ENCODE peak calls at places on chromosomes 5 and 9, in eight cellular contexts. D is dorsolateral prefrontal cortex, S is GM12865, K is endothelial cell, B is GM20000, A is stomach, F is A549, V is GM10248. G is an unnamed sample.

GRCh38 chr5:147371290-147371689 is 136.5 kb downstream of the STK32A start:
- DNase-seq in D (no peak), S (no peak), K (no peak), B (no peak), A (no peak), F (no peak), V (no peak), G (no peak)

GRCh38 chr5:138503487-138504270 is 38.4 kb downstream of the EGR1 start:
- DNase-seq in D (no peak), S (peak; percentile 59), K (peak; percentile 39), B (peak; percentile 65), A (peak; percentile 44), F (peak; percentile 67), V (peak; percentile 70), G (peak; percentile 59)

GRCh38 chr5:71830626-71831539 is 111.8 kb downstream of the CARTPT start:
- DNase-seq in D (peak; percentile 33), S (no peak), K (no peak), B (no peak), A (peak; percentile 69), F (peak; percentile 33), V (no peak), G (peak; percentile 51)

GRCh38 chr5:20833081-20833627 is 845.2 kb upstream of the CDH18 start:
- DNase-seq in D (no peak), S (no peak), K (no peak), B (peak; percentile 1), A (no peak), F (no peak), V (no peak), G (no peak)

GRCh38 chr9:89850633-89851325 is 246.0 kb downstream of the GADD45G start:
- DNase-seq in D (no peak), S (no peak), K (no peak), B (no peak), A (peak; percentile 66), F (no peak), V (no peak), G (no peak)

GRCh38 chr9:36882117-36882465 is 152.0 kb downstream of the PAX5 start:
- DNase-seq in D (no peak), S (no peak), K (no peak), B (no peak), A (no peak), F (no peak), V (no peak), G (no peak)

GRCh38 chr5:119288364-119289047 is 67.3 kb upstream of the TNFAIP8 start:
- DNase-seq in D (no peak), S (no peak), K (no peak), B (no peak), A (no peak), F (no peak), V (no peak), G (no peak)

GRCh38 chr5:33969572-33970452 is 14.7 kb downstream of the SLC45A2 start:
- DNase-seq in D (no peak), S (peak; percentile 65), K (peak; percentile 13), B (peak; percentile 66), A (no peak), F (peak; percentile 44), V (peak; percentile 71), G (peak; percentile 34)

GRCh38 chr9:133067813-133068212 is 6.0 kb downstream of the CEL start:
- DNase-seq in D (no peak), S (no peak), K (no peak), B (no peak), A (no peak), F (no peak), V (no peak), G (no peak)

GRCh38 chr5:23084815-23085214 is 231.7 kb upstream of the CDH12 start:
- DNase-seq in D (no peak), S (no peak), K (no peak), B (no peak), A (no peak), F (peak; percentile 1), V (no peak), G (no peak)

GRCh38 chr5:191036-191948 is at the start of gene LRRC14B:
- DNase-seq in D (peak; percentile 16), S (peak; percentile 43), K (no peak), B (peak; percentile 70), A (peak; percentile 90), F (no peak), V (peak; percentile 55), G (peak; percentile 21)

GRCh38 chr5:51208291-51208690 is 175.0 kb upstream of the ISL1 start:
- DNase-seq in D (no peak), S (no peak), K (no peak), B (no peak), A (no peak), F (no peak), V (no peak), G (peak; percentile 2)

GRCh38 chr5:1503301-1504243 is 20.2 kb downstream of the LPCAT1 start:
- DNase-seq in D (no peak), S (peak; percentile 85), K (no peak), B (peak; percentile 71), A (peak; percentile 46), F (no peak), V (no peak), G (no peak)

GRCh38 chr9:99026956-99027298 is 78.0 kb upstream of the TGFBR1 start:
- DNase-seq in D (no peak), S (no peak), K (no peak), B (no peak), A (no peak), F (no peak), V (no peak), G (no peak)

GRCh38 chr5:76804266-76804665 is 14.6 kb upstream of the F2RL1 start:
- DNase-seq in D (no peak), S (no peak), K (no peak), B (no peak), A (no peak), F (peak; percentile 98), V (no peak), G (peak; percentile 74)

GRCh38 chr9:101226161-101226560 is 158.6 kb downstream of the BAAT start:
- DNase-seq in D (peak; percentile 15), S (no peak), K (no peak), B (no peak), A (no peak), F (no peak), V (no peak), G (no peak)

GRCh38 chr9:101229606-101230005 is 155.2 kb downstream of the BAAT start:
- DNase-seq in D (no peak), S (no peak), K (no peak), B (no peak), A (no peak), F (no peak), V (no peak), G (no peak)

GRCh38 chr9:101232405-101232977 is 152.3 kb downstream of the BAAT start:
- DNase-seq in D (no peak), S (no peak), K (no peak), B (no peak), A (no peak), F (no peak), V (no peak), G (no peak)

GRCh38 chr9:101226803-101227202 is 158.0 kb downstream of the BAAT start:
- DNase-seq in D (no peak), S (no peak), K (no peak), B (no peak), A (no peak), F (no peak), V (no peak), G (no peak)
- TF ChIP-seq CTCF in D (no peak), S (no peak), K (no peak), B (no peak), A (no peak), F (no peak), V (no peak), G (no peak)

DNA sequence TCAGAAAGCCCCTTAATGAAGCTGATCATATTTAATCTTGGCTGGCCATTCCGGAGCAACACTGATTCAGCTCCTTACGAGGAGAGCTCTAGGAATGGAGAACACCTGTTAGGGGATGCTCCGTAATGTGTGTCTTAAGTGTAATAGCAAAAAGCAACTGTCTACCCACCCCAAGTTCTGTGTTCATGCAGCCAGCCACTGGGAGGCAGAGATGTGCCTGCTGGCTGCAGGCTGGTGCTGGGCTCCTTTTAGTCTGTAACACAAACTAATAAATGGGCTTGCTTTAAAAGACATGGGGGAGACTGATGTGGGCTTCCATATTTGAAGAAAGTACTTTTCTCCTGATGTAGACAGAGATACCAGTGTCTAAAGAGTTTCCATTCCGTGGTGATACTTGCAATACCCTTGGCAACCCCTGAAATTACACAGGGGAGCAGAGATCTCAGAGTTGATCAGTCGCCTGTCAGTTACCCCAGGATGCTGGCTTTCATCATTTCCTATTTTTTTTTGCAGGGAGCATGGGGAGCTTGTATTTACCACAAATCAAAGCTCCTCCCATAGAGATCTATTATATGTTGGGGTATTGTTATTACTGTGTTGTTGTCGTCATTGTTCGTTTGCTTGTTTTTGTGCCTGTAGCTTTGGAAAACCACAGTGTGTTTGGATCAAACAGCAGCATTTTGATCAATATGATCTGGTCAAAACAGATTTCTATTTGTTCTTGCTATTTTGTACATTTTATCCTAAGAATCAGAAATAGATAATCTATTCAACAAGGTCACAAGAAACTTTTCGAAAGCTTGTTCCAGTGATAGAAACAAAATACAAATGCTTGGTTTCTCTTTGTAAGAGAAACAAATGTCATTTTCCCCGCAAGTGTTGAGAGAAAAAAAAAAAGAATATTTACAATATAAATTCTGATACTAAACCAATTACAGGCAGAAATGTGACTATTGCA is 65.8 kb downstream of the MTX3 start:
- DNase-seq in D (no peak), S (peak; percentile 44), K (no peak), B (peak; percentile 11), A (no peak), F (peak; percentile 12), V (no peak), G (peak; percentile 9)
- TF ChIP-seq CTCF in D (no peak), S (peak; percentile 27), K (no peak), B (no peak), A (no peak), F (no peak), V (no peak), G (no peak)

DNA sequence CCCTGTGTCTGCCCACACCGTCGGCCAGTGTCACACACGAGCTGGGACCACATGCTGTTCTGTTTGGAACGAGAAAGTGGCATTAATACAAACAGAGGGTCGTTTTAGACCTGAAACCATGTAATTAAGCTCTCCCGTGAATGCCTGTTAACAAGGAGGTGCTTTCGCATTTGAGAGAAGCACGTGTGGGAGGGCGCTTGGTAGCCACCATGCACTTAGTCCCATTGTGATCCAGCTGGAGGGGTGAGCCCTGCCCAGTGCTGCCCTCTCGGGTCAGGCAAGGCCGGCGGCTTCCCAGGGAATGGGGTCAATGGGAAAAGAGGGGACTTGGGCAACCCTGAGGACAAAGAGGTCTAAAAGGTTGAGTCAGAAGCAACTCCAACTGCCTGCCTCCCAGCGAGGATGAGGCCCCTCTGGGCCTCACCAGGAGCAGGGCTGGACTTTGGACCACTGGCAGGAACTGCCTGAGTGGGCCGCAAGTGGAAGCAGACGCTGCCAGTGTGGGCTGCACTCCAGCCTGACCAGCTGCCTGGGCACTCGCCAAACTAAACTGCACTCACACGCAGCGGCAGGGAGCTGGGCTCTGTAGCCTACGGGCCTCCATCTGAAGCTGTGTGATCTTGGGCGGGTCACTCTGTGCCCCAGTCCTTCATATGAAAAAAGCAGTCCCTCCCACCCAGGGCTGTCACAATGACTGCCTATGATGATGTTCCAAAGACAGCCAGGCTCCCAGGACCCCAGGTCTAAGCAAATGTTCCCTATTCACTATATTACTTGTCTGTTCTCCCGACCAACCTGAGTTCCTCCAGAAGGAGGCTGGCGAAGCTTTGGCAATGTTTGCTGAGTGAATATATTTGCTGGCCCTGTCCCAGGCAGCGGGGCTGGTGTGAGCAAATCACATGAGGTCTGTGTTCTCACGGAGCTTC is 195.7 kb downstream of the CDK5RAP2 start:
- DNase-seq in D (peak; percentile 15), S (no peak), K (no peak), B (no peak), A (peak; percentile 88), F (no peak), V (no peak), G (no peak)
- TF ChIP-seq CTCF in D (no peak), S (no peak), K (no peak), B (no peak), A (no peak), F (no peak), V (no peak), G (no peak)

GRCh38 chr5:158756873-158757272 is 342.8 kb downstream of the EBF1 start:
- DNase-seq in D (no peak), S (no peak), K (no peak), B (no peak), A (no peak), F (no peak), V (no peak), G (no peak)
- TF ChIP-seq CTCF in D (no peak), S (peak; percentile 2), K (no peak), B (no peak), A (no peak), F (no peak), V (no peak), G (no peak)

G was measured in Calu3.